ENCODE peak calls at places on chromosomes 2 and 18, in ten cellular contexts. One of them, this sample, is unnamed.

GRCh38 chr2:75604479-75604878 is 42.1 kb upstream of the MRPL19 start:
- DNase-seq in foreskin fibroblast: no peak
- DNase-seq in endothelial cell: no peak
- DNase-seq in uterus: no peak
- DNase-seq in omental fat pad: no peak
- DNase-seq in hepatocyte: no peak
- DNase-seq in nephron progenitor cell: no peak
- DNase-seq in mammary epithelial cell: no peak
- DNase-seq in GM13976: no peak
- DNase-seq in A549: no peak
- DNase-seq in this sample: peak; percentile 28

GRCh38 chr18:58758606-58759005 is 87.3 kb downstream of the MALT1 start:
- DNase-seq in A549: no peak
- DNase-seq in endothelial cell: no peak
- DNase-seq in mammary epithelial cell: no peak
- DNase-seq in uterus: no peak
- DNase-seq in nephron progenitor cell: no peak
- DNase-seq in GM13976: no peak
- DNase-seq in omental fat pad: no peak
- DNase-seq in hepatocyte: no peak
- DNase-seq in foreskin fibroblast: no peak
- DNase-seq in this sample: no peak

GRCh38 chr2:15840969-15841368 is 99.4 kb upstream of the MYCN start:
- DNase-seq in GM13976: no peak
- DNase-seq in omental fat pad: no peak
- DNase-seq in A549: no peak
- DNase-seq in nephron progenitor cell: no peak
- DNase-seq in foreskin fibroblast: no peak
- DNase-seq in hepatocyte: no peak
- DNase-seq in endothelial cell: no peak
- DNase-seq in mammary epithelial cell: no peak
- DNase-seq in uterus: no peak
- DNase-seq in this sample: no peak

GRCh38 chr2:125855204-125855603 is 800.8 kb upstream of the GYPC start:
- DNase-seq in foreskin fibroblast: no peak
- DNase-seq in hepatocyte: no peak
- DNase-seq in endothelial cell: no peak
- DNase-seq in A549: no peak
- DNase-seq in mammary epithelial cell: no peak
- DNase-seq in uterus: no peak
- DNase-seq in GM13976: no peak
- DNase-seq in nephron progenitor cell: no peak
- DNase-seq in omental fat pad: no peak
- DNase-seq in this sample: no peak

GRCh38 chr2:235343869-235344268 is 150.0 kb upstream of the AGAP1 start:
- DNase-seq in omental fat pad: no peak
- DNase-seq in GM13976: no peak
- DNase-seq in foreskin fibroblast: no peak
- DNase-seq in uterus: no peak
- DNase-seq in mammary epithelial cell: no peak
- DNase-seq in nephron progenitor cell: no peak
- DNase-seq in endothelial cell: no peak
- DNase-seq in hepatocyte: no peak
- DNase-seq in A549: no peak
- DNase-seq in this sample: no peak

GRCh38 chr2:205405752-205406151 is 276.5 kb upstream of the NRP2 start:
- DNase-seq in uterus: no peak
- DNase-seq in nephron progenitor cell: no peak
- DNase-seq in GM13976: no peak
- DNase-seq in endothelial cell: no peak
- DNase-seq in mammary epithelial cell: peak; percentile 21
- DNase-seq in foreskin fibroblast: peak; percentile 66
- DNase-seq in A549: no peak
- DNase-seq in hepatocyte: peak; percentile 5
- DNase-seq in omental fat pad: no peak
- DNase-seq in this sample: peak; percentile 63

GRCh38 chr18:51519571-51519970 is 322.1 kb upstream of the MEX3C start:
- DNase-seq in omental fat pad: no peak
- DNase-seq in hepatocyte: no peak
- DNase-seq in nephron progenitor cell: no peak
- DNase-seq in foreskin fibroblast: no peak
- DNase-seq in uterus: no peak
- DNase-seq in GM13976: no peak
- DNase-seq in A549: no peak
- DNase-seq in mammary epithelial cell: no peak
- DNase-seq in endothelial cell: no peak
- DNase-seq in this sample: no peak

GRCh38 chr18:77043541-77044280 is 88.9 kb downstream of the MBP start:
- DNase-seq in hepatocyte: no peak
- DNase-seq in uterus: no peak
- DNase-seq in foreskin fibroblast: no peak
- DNase-seq in A549: no peak
- DNase-seq in GM13976: no peak
- DNase-seq in endothelial cell: no peak
- DNase-seq in nephron progenitor cell: no peak
- DNase-seq in omental fat pad: no peak
- DNase-seq in mammary epithelial cell: no peak
- DNase-seq in this sample: no peak

GRCh38 chr18:31581498-31582197 is 10.0 kb upstream of the TTR start:
- DNase-seq in GM13976: no peak
- DNase-seq in nephron progenitor cell: no peak
- DNase-seq in uterus: no peak
- DNase-seq in A549: no peak
- DNase-seq in omental fat pad: no peak
- DNase-seq in endothelial cell: no peak
- DNase-seq in mammary epithelial cell: peak; percentile 30
- DNase-seq in foreskin fibroblast: no peak
- DNase-seq in hepatocyte: peak; percentile 35
- DNase-seq in this sample: no peak

GRCh38 chr2:230319211-230319862 is 7.7 kb upstream of the SP140L start:
- DNase-seq in hepatocyte: no peak
- DNase-seq in endothelial cell: no peak
- DNase-seq in nephron progenitor cell: no peak
- DNase-seq in mammary epithelial cell: no peak
- DNase-seq in uterus: no peak
- DNase-seq in A549: no peak
- DNase-seq in GM13976: peak; percentile 54
- DNase-seq in foreskin fibroblast: no peak
- DNase-seq in omental fat pad: no peak
- DNase-seq in this sample: no peak

DNA sequence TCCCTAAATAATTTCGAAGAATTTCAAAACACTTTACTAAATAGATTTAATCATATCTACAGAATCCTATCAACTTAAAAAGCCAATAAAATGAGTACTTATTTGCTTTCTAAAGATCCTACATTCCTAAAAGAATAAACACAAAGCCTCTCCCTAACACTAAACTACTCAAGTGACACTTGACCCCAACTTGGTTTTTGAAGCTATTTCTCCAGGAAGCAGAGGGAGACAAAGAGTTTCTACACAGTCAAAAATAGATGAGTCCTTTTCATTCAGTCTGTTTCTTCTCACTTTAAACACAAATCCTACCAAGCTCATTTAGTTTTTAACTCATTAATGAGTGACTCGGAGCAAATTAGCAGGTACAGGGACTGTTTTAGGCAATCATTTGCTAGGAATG is 2.1 kb downstream of the ATL2 start:
- DNase-seq in nephron progenitor cell: no peak
- DNase-seq in omental fat pad: no peak
- DNase-seq in A549: no peak
- DNase-seq in hepatocyte: no peak
- DNase-seq in foreskin fibroblast: no peak
- DNase-seq in endothelial cell: no peak
- DNase-seq in mammary epithelial cell: peak; percentile 37
- DNase-seq in GM13976: no peak
- DNase-seq in uterus: no peak
- DNase-seq in this sample: no peak
- TF ChIP-seq CTCF in nephron progenitor cell: no peak
- TF ChIP-seq CTCF in omental fat pad: no peak
- TF ChIP-seq CTCF in A549: no peak
- TF ChIP-seq CTCF in hepatocyte: no peak
- TF ChIP-seq CTCF in foreskin fibroblast: no peak
- TF ChIP-seq CTCF in endothelial cell: no peak
- TF ChIP-seq CTCF in mammary epithelial cell: no peak
- TF ChIP-seq CTCF in GM13976: no peak
- TF ChIP-seq CTCF in uterus: no peak
- TF ChIP-seq CTCF in this sample: no peak

DNA sequence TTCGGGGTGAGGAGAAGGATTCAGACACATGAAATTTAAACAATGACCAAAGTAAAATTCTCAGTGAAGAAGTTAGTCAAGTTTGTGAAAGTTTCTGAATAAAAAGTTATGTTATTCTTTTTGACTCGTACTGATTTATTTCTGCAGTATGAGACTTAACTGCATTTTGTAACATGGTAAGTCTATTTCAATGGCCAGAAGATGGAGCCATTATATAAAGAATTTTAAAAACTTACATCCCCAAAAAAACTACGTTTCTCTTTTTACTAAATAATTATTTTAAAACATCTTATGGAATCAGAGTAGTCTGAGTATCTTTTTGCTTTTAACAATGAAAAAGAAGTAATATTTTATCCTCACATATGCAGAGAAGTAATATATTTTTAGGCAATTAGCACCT is 51.4 kb upstream of the SCN1A start:
- DNase-seq in omental fat pad: no peak
- DNase-seq in nephron progenitor cell: no peak
- DNase-seq in foreskin fibroblast: no peak
- DNase-seq in GM13976: no peak
- DNase-seq in uterus: no peak
- DNase-seq in endothelial cell: no peak
- DNase-seq in A549: no peak
- DNase-seq in hepatocyte: no peak
- DNase-seq in mammary epithelial cell: no peak
- DNase-seq in this sample: no peak
- TF ChIP-seq CTCF in omental fat pad: no peak
- TF ChIP-seq CTCF in nephron progenitor cell: no peak
- TF ChIP-seq CTCF in foreskin fibroblast: peak; percentile 21
- TF ChIP-seq CTCF in GM13976: no peak
- TF ChIP-seq CTCF in uterus: no peak
- TF ChIP-seq CTCF in endothelial cell: no peak
- TF ChIP-seq CTCF in A549: peak; percentile 41
- TF ChIP-seq CTCF in hepatocyte: peak; percentile 49
- TF ChIP-seq CTCF in mammary epithelial cell: peak; percentile 12
- TF ChIP-seq CTCF in this sample: peak; percentile 72

GRCh38 chr2:10909050-10909995 is 2.4 kb upstream of the KCNF1 start:
- DNase-seq in mammary epithelial cell: no peak
- DNase-seq in nephron progenitor cell: peak; percentile 77
- DNase-seq in omental fat pad: no peak
- DNase-seq in foreskin fibroblast: no peak
- DNase-seq in endothelial cell: peak; percentile 70
- DNase-seq in uterus: no peak
- DNase-seq in hepatocyte: peak; percentile 50
- DNase-seq in A549: peak; percentile 50
- DNase-seq in GM13976: no peak
- DNase-seq in this sample: no peak
- TF ChIP-seq CTCF in mammary epithelial cell: peak; percentile 40
- TF ChIP-seq CTCF in nephron progenitor cell: peak; percentile 80
- TF ChIP-seq CTCF in omental fat pad: no peak
- TF ChIP-seq CTCF in foreskin fibroblast: peak; percentile 36
- TF ChIP-seq CTCF in endothelial cell: peak; percentile 76
- TF ChIP-seq CTCF in uterus: no peak
- TF ChIP-seq CTCF in hepatocyte: peak; percentile 47
- TF ChIP-seq CTCF in A549: peak; percentile 47
- TF ChIP-seq CTCF in GM13976: no peak
- TF ChIP-seq CTCF in this sample: peak; percentile 76

GRCh38 chr2:176117162-176117822 is 714 bp downstream of the HOXD10 start:
- DNase-seq in hepatocyte: no peak
- DNase-seq in omental fat pad: no peak
- DNase-seq in nephron progenitor cell: peak; percentile 20
- DNase-seq in endothelial cell: no peak
- DNase-seq in foreskin fibroblast: no peak
- DNase-seq in GM13976: no peak
- DNase-seq in uterus: no peak
- DNase-seq in A549: no peak
- DNase-seq in mammary epithelial cell: no peak
- DNase-seq in this sample: no peak

GRCh38 chr2:176117823-176118376 is 1.3 kb downstream of the HOXD10 start:
- DNase-seq in A549: no peak
- DNase-seq in omental fat pad: no peak
- DNase-seq in endothelial cell: no peak
- DNase-seq in nephron progenitor cell: peak; percentile 11
- DNase-seq in foreskin fibroblast: no peak
- DNase-seq in hepatocyte: no peak
- DNase-seq in uterus: no peak
- DNase-seq in mammary epithelial cell: no peak
- DNase-seq in GM13976: no peak
- DNase-seq in this sample: no peak

GRCh38 chr2:176114120-176114929 is 2.3 kb upstream of the HOXD10 start:
- DNase-seq in uterus: no peak
- DNase-seq in endothelial cell: no peak
- DNase-seq in mammary epithelial cell: no peak
- DNase-seq in omental fat pad: no peak
- DNase-seq in A549: no peak
- DNase-seq in foreskin fibroblast: no peak
- DNase-seq in nephron progenitor cell: no peak
- DNase-seq in hepatocyte: no peak
- DNase-seq in GM13976: no peak
- DNase-seq in this sample: no peak

GRCh38 chr2:176114930-176115625 is 1.5 kb upstream of the HOXD10 start:
- DNase-seq in A549: no peak
- DNase-seq in mammary epithelial cell: no peak
- DNase-seq in uterus: no peak
- DNase-seq in GM13976: no peak
- DNase-seq in nephron progenitor cell: peak; percentile 30
- DNase-seq in hepatocyte: no peak
- DNase-seq in endothelial cell: no peak
- DNase-seq in foreskin fibroblast: no peak
- DNase-seq in omental fat pad: no peak
- DNase-seq in this sample: no peak

DNA sequence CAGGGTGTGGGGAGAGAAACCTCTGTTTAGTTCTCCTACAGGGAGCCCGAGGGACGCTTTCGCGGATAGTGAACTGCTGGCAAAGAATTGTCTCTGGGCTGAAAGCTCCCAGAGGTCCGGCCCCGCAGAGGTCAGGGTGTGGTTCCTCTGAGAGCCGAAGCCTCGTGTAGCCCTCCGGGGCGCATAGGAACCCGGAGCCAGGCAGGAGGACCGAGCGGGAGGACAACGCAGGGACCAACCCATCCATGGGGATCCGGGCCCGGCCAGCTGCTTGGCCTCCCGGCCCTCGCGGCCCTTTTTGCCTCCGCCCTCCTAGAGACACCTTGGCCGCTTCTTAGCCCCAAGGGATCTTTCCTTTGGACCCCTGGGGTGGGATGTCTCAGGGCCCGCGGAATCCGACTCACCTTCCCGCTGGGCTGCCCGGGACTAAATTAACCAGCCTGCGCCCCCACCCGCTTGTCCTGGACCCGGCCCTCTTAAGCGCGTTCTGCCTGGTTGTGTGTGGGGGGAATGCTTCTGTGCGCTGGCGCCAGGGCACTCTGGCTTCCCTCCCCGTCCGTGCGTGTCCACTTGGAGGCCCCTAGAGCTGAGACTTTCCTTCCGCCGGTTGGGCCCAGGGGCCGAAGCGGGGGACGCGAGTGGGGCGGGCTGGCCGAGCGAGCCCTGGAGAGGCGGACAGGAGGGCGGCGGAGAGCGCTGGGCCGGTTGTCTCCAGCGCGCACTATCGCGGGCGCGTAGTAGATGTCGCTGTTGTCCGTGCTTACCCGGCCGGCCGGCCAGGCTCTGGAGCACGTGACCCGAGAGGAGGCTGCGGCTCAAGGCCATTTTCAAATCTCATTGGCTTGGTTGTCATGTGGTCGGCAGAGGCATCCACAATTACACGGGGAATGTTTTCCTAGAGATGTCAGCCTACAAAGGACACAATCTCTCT is at the start of gene HOXD10:
- DNase-seq in uterus: peak; percentile 91
- DNase-seq in mammary epithelial cell: no peak
- DNase-seq in endothelial cell: peak; percentile 72
- DNase-seq in omental fat pad: no peak
- DNase-seq in nephron progenitor cell: peak; percentile 85
- DNase-seq in foreskin fibroblast: no peak
- DNase-seq in GM13976: no peak
- DNase-seq in A549: peak; percentile 37
- DNase-seq in hepatocyte: no peak
- DNase-seq in this sample: no peak
- TF ChIP-seq CTCF in uterus: peak; percentile 69
- TF ChIP-seq CTCF in mammary epithelial cell: no peak
- TF ChIP-seq CTCF in endothelial cell: peak; percentile 24
- TF ChIP-seq CTCF in omental fat pad: no peak
- TF ChIP-seq CTCF in nephron progenitor cell: peak; percentile 54
- TF ChIP-seq CTCF in foreskin fibroblast: peak; percentile 13
- TF ChIP-seq CTCF in GM13976: no peak
- TF ChIP-seq CTCF in A549: no peak
- TF ChIP-seq CTCF in hepatocyte: no peak
- TF ChIP-seq CTCF in this sample: no peak